ENCODE peak calls at places on chromosomes 1 and 21, in six cellular contexts. Z is right lobe of liver; J is tibial artery; O is CD8-positive, alpha-beta T cell; I is adrenal gland; C is A549. B is an unnamed sample.

GRCh38 chr1:18155881-18156385 is 48.3 kb downstream of the IGSF21 start:
- DNase-seq in J (no peak), C (no peak), O (no peak), Z (no peak), I (no peak), B (no peak)

GRCh38 chr1:25760122-25760719 is 39.8 kb upstream of the SELENON start:
- DNase-seq in C (no peak), O (no peak), Z (no peak), J (no peak), I (no peak), B (no peak)

GRCh38 chr1:11535761-11536572 is 57.0 kb downstream of the DISP3 start:
- DNase-seq in C (peak), Z (no peak), I (no peak), O (no peak), J (no peak), B (no peak)

GRCh38 chr1:41608242-41608641 is 123.8 kb upstream of the EDN2 start:
- DNase-seq in I (no peak), O (no peak), C (no peak), J (no peak), Z (no peak), B (no peak)

GRCh38 chr1:33219886-33220661 is 36.2 kb upstream of the ZNF362 start:
- DNase-seq in O (no peak), Z (no peak), I (no peak), J (no peak), C (no peak), B (no peak)

GRCh38 chr21:37088196-37088595 is 15.1 kb downstream of the TTC3 start:
- DNase-seq in C (no peak), J (no peak), I (no peak), Z (no peak), O (no peak), B (no peak)

GRCh38 chr1:219837994-219838294 is 90.4 kb downstream of the SLC30A10 start:
- DNase-seq in I (no peak), O (no peak), Z (no peak), J (no peak), C (no peak), B (no peak)

GRCh38 chr1:39990428-39990827 is 35.5 kb downstream of the MFSD2A start:
- DNase-seq in I (no peak), Z (no peak), O (no peak), J (no peak), C (no peak), B (no peak)

GRCh38 chr1:247373721-247374141 is 42.1 kb upstream of the ZNF496 start:
- DNase-seq in J (peak), Z (no peak), I (peak), C (no peak), O (peak), B (peak)
- TF ChIP-seq CTCF in J (peak), Z (peak), I (no peak), C (no peak), O (peak), B (peak)

GRCh38 chr21:20045197-20045596 is 953.0 kb upstream of the NCAM2 start:
- DNase-seq in I (no peak), J (no peak), O (no peak), C (no peak), Z (no peak), B (no peak)

DNA sequence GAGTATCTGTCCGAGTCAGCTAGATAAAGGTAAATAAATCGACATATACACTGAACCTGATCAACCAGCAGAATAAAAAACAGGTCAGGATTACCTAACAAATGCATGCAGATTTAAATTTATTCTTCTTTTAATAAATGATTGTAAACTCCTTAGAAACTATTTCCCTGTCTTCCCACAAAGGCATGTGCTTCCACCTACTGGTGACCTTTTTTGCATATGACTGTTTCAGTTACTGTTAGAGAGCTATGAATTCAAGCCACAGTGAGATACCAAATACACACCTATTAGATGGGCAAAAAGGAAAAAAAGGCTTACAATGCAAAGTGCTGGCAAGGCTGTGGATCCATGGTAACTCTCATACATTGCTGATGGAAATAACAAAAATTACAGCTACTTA is 957.4 kb upstream of the NCAM2 start:
- DNase-seq in J (no peak), C (no peak), I (no peak), O (no peak), Z (no peak), B (no peak)
- TF ChIP-seq CTCF in J (no peak), C (no peak), I (peak), O (no peak), Z (no peak), B (peak)

DNA sequence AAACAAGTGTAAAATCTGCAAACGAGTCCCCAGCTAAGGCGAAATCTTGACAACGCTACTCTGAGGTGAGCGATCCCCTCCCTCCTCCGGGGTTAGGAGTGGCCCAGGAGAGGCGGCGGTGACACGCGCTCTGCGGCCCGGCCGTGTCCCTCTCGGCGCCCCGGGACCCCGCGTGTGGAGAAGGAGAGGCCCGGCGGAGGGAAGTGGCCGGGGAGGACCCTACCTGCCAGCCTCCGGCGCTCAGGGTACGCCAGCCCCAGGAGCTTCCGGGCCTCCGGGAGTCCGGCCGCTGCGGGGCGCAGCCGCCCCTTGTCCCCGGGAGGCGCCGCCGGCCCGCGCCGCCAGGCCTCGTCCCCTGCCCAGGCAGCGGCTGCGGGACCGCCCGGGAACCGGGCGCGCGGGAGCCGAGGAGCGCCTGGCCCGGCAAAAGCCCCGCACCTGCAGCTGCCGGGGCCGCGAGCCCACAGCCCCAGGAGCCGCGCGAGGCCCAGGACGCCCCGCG is 543 bp downstream of the ABCB10 start:
- DNase-seq in Z (peak), O (peak), I (peak), C (peak), J (peak), B (peak)
- TF ChIP-seq CTCF in Z (no peak), O (no peak), I (no peak), C (no peak), J (no peak), B (no peak)

GRCh38 chr21:28233536-28234220 is 759.0 kb downstream of the LTN1 start:
- DNase-seq in C (no peak), O (no peak), Z (no peak), J (no peak), I (no peak), B (no peak)

GRCh38 chr21:28230559-28230958 is 762.1 kb downstream of the LTN1 start:
- DNase-seq in J (no peak), Z (no peak), C (no peak), I (no peak), O (no peak), B (no peak)

GRCh38 chr21:28237661-28238060 is 755.0 kb downstream of the LTN1 start:
- DNase-seq in I (no peak), O (no peak), C (no peak), J (peak), Z (no peak), B (no peak)

GRCh38 chr21:28239345-28239744 is 753.3 kb downstream of the LTN1 start:
- DNase-seq in J (peak), O (no peak), I (no peak), C (no peak), Z (no peak), B (no peak)

GRCh38 chr21:28235169-28235892 is 757.3 kb downstream of the LTN1 start:
- DNase-seq in C (no peak), J (peak), Z (no peak), O (no peak), I (peak), B (no peak)
- TF ChIP-seq CTCF in C (no peak), J (no peak), Z (no peak), O (no peak), I (no peak), B (peak)

GRCh38 chr1:87986154-87986914 is 657.7 kb downstream of the LMO4 start:
- DNase-seq in I (no peak), C (peak), J (no peak), O (no peak), Z (no peak), B (peak)
- TF ChIP-seq CTCF in I (no peak), C (peak), J (no peak), O (no peak), Z (peak), B (peak)

GRCh38 chr1:55216078-55216477 is 914 bp upstream of the USP24 start:
- DNase-seq in Z (no peak), O (no peak), I (no peak), C (no peak), J (no peak), B (no peak)

GRCh38 chr1:55214903-55215193 is 316 bp downstream of the USP24 start:
- DNase-seq in O (no peak), I (peak), J (peak), Z (no peak), C (peak), B (peak)

GRCh38 chr1:55214214-55214902 is 806 bp downstream of the USP24 start:
- DNase-seq in I (peak), O (peak), Z (peak), J (peak), C (peak), B (peak)

GRCh38 chr1:55213885-55214213 is 1.3 kb downstream of the USP24 start:
- DNase-seq in Z (no peak), I (no peak), J (no peak), C (no peak), O (no peak), B (peak)

DNA sequence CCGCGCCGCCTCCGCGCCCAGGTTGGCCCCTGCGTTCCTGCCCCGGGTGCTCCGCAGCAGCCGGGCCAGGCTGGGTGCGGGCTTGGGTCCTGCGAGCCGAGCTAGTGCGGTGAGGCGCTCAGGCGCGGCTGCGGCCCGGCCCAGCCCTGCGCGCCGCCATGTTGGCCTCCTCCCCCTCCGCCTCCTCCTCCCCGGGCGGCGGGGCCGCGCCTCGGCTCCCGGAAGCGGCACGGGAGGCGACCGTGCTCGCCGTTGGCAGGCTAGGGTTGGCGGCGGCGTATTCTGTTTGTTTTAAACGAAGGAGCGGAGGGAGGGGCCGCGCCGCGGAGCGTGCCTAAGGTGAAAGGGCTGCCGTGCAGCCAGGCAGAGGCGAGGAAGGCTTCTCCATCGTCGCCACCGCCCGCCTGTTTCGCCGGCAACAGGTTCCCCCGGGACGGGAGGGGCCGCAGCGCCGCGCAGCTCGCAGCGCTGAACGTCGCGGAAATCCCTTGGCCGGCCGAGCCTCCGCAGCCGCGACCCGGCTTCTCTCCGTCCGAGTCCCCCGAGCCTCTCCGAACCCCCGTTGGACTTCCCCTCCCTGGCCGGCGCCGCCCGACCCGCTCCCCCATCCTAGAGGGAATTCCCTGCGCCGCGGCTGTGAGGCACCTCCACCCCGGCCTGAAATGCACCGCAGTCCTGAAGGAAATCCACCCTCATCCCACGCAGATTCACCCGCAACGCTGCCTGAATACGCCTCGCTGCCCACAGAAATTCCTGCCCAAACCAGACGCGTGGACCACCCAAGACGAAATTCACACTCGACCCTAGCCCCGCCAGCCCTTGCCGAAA is at the start of gene USP24:
- DNase-seq in J (peak), C (peak), O (peak), I (peak), Z (peak), B (peak)
- TF ChIP-seq CTCF in J (peak), C (no peak), O (no peak), I (no peak), Z (no peak), B (no peak)

GRCh38 chr1:173506437-173506836 is 29.3 kb downstream of the PRDX6 start:
- DNase-seq in O (no peak), Z (peak), J (no peak), I (no peak), C (peak), B (no peak)
- TF ChIP-seq CTCF in O (no peak), Z (peak), J (no peak), I (no peak), C (peak), B (peak)

B was measured in BE2C.